ENCODE peak calls at places on chromosomes 7 and 10, in five cellular contexts. M is AG04450; R is CD4-positive, alpha-beta T cell; T is PC-3; H is cardiac muscle cell. S is an unnamed sample.

GRCh38 chr10:43112608-43112961 is 25.7 kb upstream of the CSGALNACT2 start:
- DNase-seq in M (no peak), R (no peak), T (no peak), H (no peak), S (peak)

GRCh38 chr10:17075975-17076374 is 53.6 kb downstream of the CUBN start:
- DNase-seq in M (no peak), R (no peak), T (no peak), H (no peak), S (no peak)

GRCh38 chr10:83541096-83541495 is 598.2 kb upstream of the GHITM start:
- DNase-seq in M (no peak), R (no peak), T (no peak), H (no peak), S (no peak)

GRCh38 chr7:77799078-77799964 is 748 bp downstream of the PHTF2 start:
- DNase-seq in M (no peak), R (peak), T (peak), H (peak), S (peak)

GRCh38 chr7:37432240-37432917 is 16.3 kb downstream of the ELMO1 start:
- DNase-seq in M (no peak), R (peak), T (no peak), H (no peak), S (no peak)

GRCh38 chr10:70114902-70115301 is 17.7 kb downstream of the AIFM2 start:
- DNase-seq in M (no peak), R (no peak), T (no peak), H (no peak), S (no peak)

GRCh38 chr10:6729967-6730366 is 149.9 kb upstream of the PRKCQ start:
- DNase-seq in M (no peak), R (no peak), T (no peak), H (peak), S (no peak)

GRCh38 chr7:100098913-100099312 is 2.3 kb downstream of the MCM7 start:
- DNase-seq in M (no peak), R (no peak), T (no peak), H (no peak), S (no peak)

GRCh38 chr7:42978496-42978895 is 46.3 kb downstream of the MRPL32 start:
- DNase-seq in M (no peak), R (no peak), T (no peak), H (peak), S (no peak)

DNA sequence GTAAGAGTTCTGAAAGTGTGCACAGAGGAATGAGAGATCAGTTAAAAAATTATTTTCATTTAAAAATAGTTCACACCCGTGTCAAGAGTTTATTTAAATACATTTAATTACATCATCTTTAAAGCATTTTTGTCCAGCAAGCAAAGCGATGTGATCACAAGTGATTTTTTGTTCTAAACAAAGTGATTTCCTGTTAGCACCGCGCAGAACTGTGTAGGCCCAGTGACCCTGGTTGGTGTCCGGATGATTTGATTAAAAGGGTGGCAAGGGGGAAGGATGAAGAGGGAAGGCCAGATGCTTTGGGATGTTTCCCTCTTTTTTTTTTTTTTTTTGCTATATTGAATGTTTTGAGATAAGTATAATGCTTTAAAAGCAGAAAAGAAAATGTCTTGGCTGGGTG is 227.8 kb upstream of the PITRM1 start:
- DNase-seq in M (peak), R (no peak), T (no peak), H (no peak), S (no peak)
- H3K27ac ChIP-seq in M (peak), R (no peak), T (no peak), H (no peak), S (no peak)

GRCh38 chr7:22996470-22996869 is 17.5 kb downstream of the HYCC1 start:
- DNase-seq in M (no peak), R (no peak), T (no peak), H (no peak), S (no peak)

GRCh38 chr7:22989646-22990587 is 24.0 kb downstream of the HYCC1 start:
- DNase-seq in M (no peak), R (no peak), T (no peak), H (peak), S (no peak)

GRCh38 chr7:22995011-22995410 is 18.9 kb downstream of the HYCC1 start:
- DNase-seq in M (no peak), R (no peak), T (no peak), H (no peak), S (no peak)

GRCh38 chr7:22990588-22990949 is 23.4 kb downstream of the HYCC1 start:
- DNase-seq in M (no peak), R (no peak), T (peak), H (peak), S (no peak)

GRCh38 chr7:22992874-22993840 is 20.8 kb downstream of the HYCC1 start:
- DNase-seq in M (no peak), R (no peak), T (no peak), H (no peak), S (no peak)
- H3K27ac ChIP-seq in M (no peak), R (no peak), T (no peak), H (no peak), S (no peak)

GRCh38 chr7:5754981-5755599 is 26.4 kb downstream of the RNF216 start:
- DNase-seq in M (no peak), R (no peak), T (no peak), H (no peak), S (no peak)

GRCh38 chr7:5752663-5753062 is 28.8 kb downstream of the RNF216 start:
- DNase-seq in M (no peak), R (no peak), T (no peak), H (no peak), S (no peak)

GRCh38 chr7:5758286-5758685 is 23.2 kb downstream of the RNF216 start:
- DNase-seq in M (no peak), R (no peak), T (no peak), H (no peak), S (no peak)

GRCh38 chr7:5758753-5759330 is 22.6 kb downstream of the RNF216 start:
- DNase-seq in M (no peak), R (no peak), T (no peak), H (no peak), S (no peak)

GRCh38 chr7:5755704-5756131 is 25.7 kb downstream of the RNF216 start:
- DNase-seq in M (peak), R (no peak), T (no peak), H (peak), S (no peak)
- H3K27ac ChIP-seq in M (no peak), R (no peak), T (no peak), H (no peak), S (no peak)

GRCh38 chr10:132886211-132887099 is 55.9 kb downstream of the CFAP46 start:
- DNase-seq in M (no peak), R (no peak), T (peak), H (peak), S (peak)
- H3K27ac ChIP-seq in M (no peak), R (no peak), T (no peak), H (no peak), S (no peak)

GRCh38 chr10:30176776-30177533 is 117.6 kb upstream of the JCAD start:
- DNase-seq in M (no peak), R (no peak), T (no peak), H (no peak), S (no peak)
- H3K27ac ChIP-seq in M (peak), R (no peak), T (no peak), H (no peak), S (no peak)

DNA sequence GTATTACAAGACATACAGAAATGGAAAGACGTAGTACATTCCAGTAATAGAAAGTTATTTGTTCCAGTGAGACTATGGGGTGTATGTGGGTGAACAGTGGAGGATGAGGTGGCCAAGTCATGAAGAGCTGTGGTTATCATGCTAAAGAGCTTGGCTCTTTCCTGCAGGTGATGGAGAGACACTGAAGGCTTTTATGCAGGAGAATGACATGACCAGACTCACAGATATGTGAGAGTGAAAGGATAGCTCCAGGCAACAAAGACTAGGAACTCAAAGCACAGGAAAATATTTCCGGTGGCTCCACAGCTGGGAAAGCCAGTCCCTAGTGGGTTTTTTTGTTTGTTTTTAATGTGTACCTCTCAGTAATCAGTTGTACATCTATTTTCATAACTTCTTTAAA is 133.5 kb downstream of the TSPAN12 start:
- DNase-seq in M (no peak), R (no peak), T (no peak), H (no peak), S (no peak)
- H3K27ac ChIP-seq in M (no peak), R (no peak), T (no peak), H (no peak), S (no peak)

GRCh38 chr10:103874730-103875129 is 19.4 kb upstream of the SH3PXD2A start:
- DNase-seq in M (no peak), R (no peak), T (no peak), H (no peak), S (no peak)
- H3K27ac ChIP-seq in M (no peak), R (no peak), T (no peak), H (no peak), S (no peak)